ENCODE peak calls at places on chromosomes 7 and 10, in six cellular contexts. One of them, this sample, is unnamed.

GRCh38 chr7:1257221-1257620 is 24.5 kb downstream of the UNCX start:
- DNase-seq in K562: no peak
- DNase-seq in IMR-90: no peak
- DNase-seq in Calu3: no peak
- DNase-seq in esophagus squamous epithelium: no peak
- DNase-seq in endothelial cell: no peak
- DNase-seq in this sample: no peak

GRCh38 chr7:16136896-16137295 is 284.4 kb downstream of the CRPPA start:
- DNase-seq in endothelial cell: no peak
- DNase-seq in K562: no peak
- DNase-seq in esophagus squamous epithelium: no peak
- DNase-seq in IMR-90: no peak
- DNase-seq in Calu3: no peak
- DNase-seq in this sample: no peak

GRCh38 chr7:149209518-149210269 is 14.3 kb downstream of the ZNF282 start:
- DNase-seq in K562: peak
- DNase-seq in Calu3: peak
- DNase-seq in IMR-90: peak
- DNase-seq in endothelial cell: peak
- DNase-seq in esophagus squamous epithelium: no peak
- DNase-seq in this sample: peak

GRCh38 chr10:12699258-12699700 is 302.2 kb downstream of the CCDC3 start:
- DNase-seq in IMR-90: no peak
- DNase-seq in K562: no peak
- DNase-seq in esophagus squamous epithelium: no peak
- DNase-seq in Calu3: no peak
- DNase-seq in endothelial cell: no peak
- DNase-seq in this sample: no peak

GRCh38 chr7:716212-716611 is 10.3 kb upstream of the DNAAF5 start:
- DNase-seq in K562: no peak
- DNase-seq in esophagus squamous epithelium: no peak
- DNase-seq in endothelial cell: no peak
- DNase-seq in IMR-90: no peak
- DNase-seq in Calu3: no peak
- DNase-seq in this sample: no peak

GRCh38 chr10:124403548-124403947 is 15.2 kb downstream of the OAT start:
- DNase-seq in Calu3: no peak
- DNase-seq in IMR-90: peak
- DNase-seq in endothelial cell: peak
- DNase-seq in K562: peak
- DNase-seq in esophagus squamous epithelium: no peak
- DNase-seq in this sample: no peak

GRCh38 chr7:128219646-128220045 is 21.4 kb upstream of the LEP start:
- DNase-seq in Calu3: no peak
- DNase-seq in K562: no peak
- DNase-seq in esophagus squamous epithelium: no peak
- DNase-seq in IMR-90: no peak
- DNase-seq in endothelial cell: no peak
- DNase-seq in this sample: no peak

GRCh38 chr7:42135728-42136127 is 101.3 kb downstream of the GLI3 start:
- DNase-seq in Calu3: no peak
- DNase-seq in IMR-90: no peak
- DNase-seq in endothelial cell: no peak
- DNase-seq in K562: no peak
- DNase-seq in esophagus squamous epithelium: no peak
- DNase-seq in this sample: no peak

GRCh38 chr7:77759294-77759889 is 38.8 kb downstream of the TMEM60 start:
- DNase-seq in K562: peak
- DNase-seq in Calu3: peak
- DNase-seq in endothelial cell: peak
- DNase-seq in IMR-90: peak
- DNase-seq in esophagus squamous epithelium: no peak
- DNase-seq in this sample: no peak

GRCh38 chr10:100882681-100883321 is 30.0 kb upstream of the SLF2 start:
- DNase-seq in endothelial cell: no peak
- DNase-seq in esophagus squamous epithelium: no peak
- DNase-seq in IMR-90: peak
- DNase-seq in K562: no peak
- DNase-seq in Calu3: no peak
- DNase-seq in this sample: no peak

GRCh38 chr10:76577455-76577854 is 1060.2 kb downstream of the KCNMA1 start:
- DNase-seq in IMR-90: no peak
- DNase-seq in Calu3: no peak
- DNase-seq in endothelial cell: no peak
- DNase-seq in K562: no peak
- DNase-seq in esophagus squamous epithelium: no peak
- DNase-seq in this sample: no peak

GRCh38 chr7:147096629-147097028 is 980.0 kb downstream of the CNTNAP2 start:
- DNase-seq in endothelial cell: no peak
- DNase-seq in K562: no peak
- DNase-seq in Calu3: no peak
- DNase-seq in esophagus squamous epithelium: no peak
- DNase-seq in IMR-90: no peak
- DNase-seq in this sample: no peak

GRCh38 chr10:86286591-86287421 is 79.8 kb downstream of the GRID1 start:
- DNase-seq in Calu3: no peak
- DNase-seq in K562: no peak
- DNase-seq in IMR-90: no peak
- DNase-seq in esophagus squamous epithelium: no peak
- DNase-seq in endothelial cell: peak
- DNase-seq in this sample: no peak

GRCh38 chr7:100563809-100564400 is 9.8 kb downstream of the SAP25 start:
- DNase-seq in endothelial cell: peak
- DNase-seq in Calu3: peak
- DNase-seq in K562: peak
- DNase-seq in IMR-90: peak
- DNase-seq in esophagus squamous epithelium: no peak
- DNase-seq in this sample: peak

GRCh38 chr7:98797150-98797549 is 72.7 kb downstream of the TMEM130 start:
- DNase-seq in endothelial cell: no peak
- DNase-seq in Calu3: peak
- DNase-seq in K562: no peak
- DNase-seq in esophagus squamous epithelium: no peak
- DNase-seq in IMR-90: no peak
- DNase-seq in this sample: no peak

GRCh38 chr10:43955002-43955596 is 306.4 kb upstream of the ZNF32 start:
- DNase-seq in IMR-90: no peak
- DNase-seq in endothelial cell: no peak
- DNase-seq in esophagus squamous epithelium: no peak
- DNase-seq in Calu3: no peak
- DNase-seq in K562: no peak
- DNase-seq in this sample: no peak

GRCh38 chr7:87060288-87060537 is 759 bp upstream of the ELAPOR2 start:
- DNase-seq in K562: peak
- DNase-seq in IMR-90: no peak
- DNase-seq in esophagus squamous epithelium: no peak
- DNase-seq in endothelial cell: no peak
- DNase-seq in Calu3: no peak
- DNase-seq in this sample: no peak

GRCh38 chr10:133326745-133327650 is 9.7 kb downstream of the CALY start:
- DNase-seq in endothelial cell: no peak
- DNase-seq in esophagus squamous epithelium: no peak
- DNase-seq in IMR-90: peak
- DNase-seq in K562: no peak
- DNase-seq in Calu3: no peak
- DNase-seq in this sample: no peak

GRCh38 chr10:48551796-48552591 is 52.9 kb downstream of the ARHGAP22 start:
- DNase-seq in K562: peak
- DNase-seq in esophagus squamous epithelium: no peak
- DNase-seq in endothelial cell: peak
- DNase-seq in Calu3: peak
- DNase-seq in IMR-90: peak
- DNase-seq in this sample: peak

GRCh38 chr7:134845461-134845860 is 66.0 kb downstream of the CALD1 start:
- DNase-seq in esophagus squamous epithelium: no peak
- DNase-seq in K562: peak
- DNase-seq in Calu3: peak
- DNase-seq in endothelial cell: no peak
- DNase-seq in IMR-90: no peak
- DNase-seq in this sample: no peak

GRCh38 chr10:32056136-32057040 is at the start of gene KIF5B:
- DNase-seq in esophagus squamous epithelium: peak
- DNase-seq in K562: peak
- DNase-seq in Calu3: peak
- DNase-seq in endothelial cell: peak
- DNase-seq in IMR-90: peak
- DNase-seq in this sample: peak

GRCh38 chr7:33511735-33512134 is 382.4 kb downstream of the BBS9 start:
- DNase-seq in esophagus squamous epithelium: no peak
- DNase-seq in Calu3: no peak
- DNase-seq in endothelial cell: no peak
- DNase-seq in K562: no peak
- DNase-seq in IMR-90: no peak
- DNase-seq in this sample: no peak

GRCh38 chr10:48238826-48239520 is 35.5 kb downstream of the FRMPD2 start:
- DNase-seq in IMR-90: no peak
- DNase-seq in esophagus squamous epithelium: no peak
- DNase-seq in K562: no peak
- DNase-seq in endothelial cell: no peak
- DNase-seq in Calu3: no peak
- DNase-seq in this sample: no peak

GRCh38 chr10:80265740-80266512 is 23.5 kb downstream of the MAT1A start:
- DNase-seq in Calu3: no peak
- DNase-seq in IMR-90: no peak
- DNase-seq in esophagus squamous epithelium: no peak
- DNase-seq in K562: no peak
- DNase-seq in endothelial cell: no peak
- DNase-seq in this sample: no peak

GRCh38 chr10:80264081-80265056 is 25.1 kb downstream of the MAT1A start:
- DNase-seq in Calu3: no peak
- DNase-seq in IMR-90: no peak
- DNase-seq in endothelial cell: no peak
- DNase-seq in K562: no peak
- DNase-seq in esophagus squamous epithelium: no peak
- DNase-seq in this sample: no peak

GRCh38 chr10:80259405-80259871 is 30.0 kb downstream of the MAT1A start:
- DNase-seq in Calu3: no peak
- DNase-seq in IMR-90: no peak
- DNase-seq in esophagus squamous epithelium: no peak
- DNase-seq in endothelial cell: no peak
- DNase-seq in K562: peak
- DNase-seq in this sample: no peak

GRCh38 chr10:80261316-80262030 is 28.0 kb downstream of the MAT1A start:
- DNase-seq in Calu3: no peak
- DNase-seq in K562: peak
- DNase-seq in IMR-90: no peak
- DNase-seq in endothelial cell: no peak
- DNase-seq in esophagus squamous epithelium: no peak
- DNase-seq in this sample: no peak

GRCh38 chr10:80260295-80261243 is 28.9 kb downstream of the MAT1A start:
- DNase-seq in K562: peak
- DNase-seq in Calu3: peak
- DNase-seq in esophagus squamous epithelium: no peak
- DNase-seq in endothelial cell: peak
- DNase-seq in IMR-90: no peak
- DNase-seq in this sample: no peak
- TF ChIP-seq CTCF in K562: peak
- TF ChIP-seq CTCF in Calu3: peak
- TF ChIP-seq CTCF in esophagus squamous epithelium: peak
- TF ChIP-seq CTCF in endothelial cell: peak
- TF ChIP-seq CTCF in IMR-90: peak
- TF ChIP-seq CTCF in this sample: peak

DNA sequence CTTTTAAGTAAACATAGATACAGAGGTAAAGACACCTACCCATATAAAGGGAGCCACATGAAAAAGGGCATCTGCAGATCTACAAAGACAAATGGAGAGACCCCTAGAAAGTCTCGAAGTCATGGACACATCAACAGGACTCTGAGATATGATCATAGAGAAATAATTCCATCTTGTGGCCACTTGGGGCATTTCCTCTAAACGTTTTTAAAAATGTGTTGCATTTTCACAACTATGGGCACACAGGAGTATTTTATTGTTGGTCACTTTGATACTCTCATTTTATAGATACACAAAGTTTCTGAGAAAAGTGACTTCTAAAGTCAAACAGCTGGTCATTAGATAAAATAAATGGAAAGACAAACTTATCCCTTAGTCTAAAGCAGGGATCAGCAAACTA is 87.1 kb downstream of the CRTAC1 start:
- DNase-seq in Calu3: no peak
- DNase-seq in IMR-90: no peak
- DNase-seq in endothelial cell: no peak
- DNase-seq in K562: no peak
- DNase-seq in esophagus squamous epithelium: no peak
- DNase-seq in this sample: no peak
- TF ChIP-seq CTCF in Calu3: no peak
- TF ChIP-seq CTCF in IMR-90: no peak
- TF ChIP-seq CTCF in endothelial cell: peak
- TF ChIP-seq CTCF in K562: no peak
- TF ChIP-seq CTCF in esophagus squamous epithelium: no peak
- TF ChIP-seq CTCF in this sample: no peak

DNA sequence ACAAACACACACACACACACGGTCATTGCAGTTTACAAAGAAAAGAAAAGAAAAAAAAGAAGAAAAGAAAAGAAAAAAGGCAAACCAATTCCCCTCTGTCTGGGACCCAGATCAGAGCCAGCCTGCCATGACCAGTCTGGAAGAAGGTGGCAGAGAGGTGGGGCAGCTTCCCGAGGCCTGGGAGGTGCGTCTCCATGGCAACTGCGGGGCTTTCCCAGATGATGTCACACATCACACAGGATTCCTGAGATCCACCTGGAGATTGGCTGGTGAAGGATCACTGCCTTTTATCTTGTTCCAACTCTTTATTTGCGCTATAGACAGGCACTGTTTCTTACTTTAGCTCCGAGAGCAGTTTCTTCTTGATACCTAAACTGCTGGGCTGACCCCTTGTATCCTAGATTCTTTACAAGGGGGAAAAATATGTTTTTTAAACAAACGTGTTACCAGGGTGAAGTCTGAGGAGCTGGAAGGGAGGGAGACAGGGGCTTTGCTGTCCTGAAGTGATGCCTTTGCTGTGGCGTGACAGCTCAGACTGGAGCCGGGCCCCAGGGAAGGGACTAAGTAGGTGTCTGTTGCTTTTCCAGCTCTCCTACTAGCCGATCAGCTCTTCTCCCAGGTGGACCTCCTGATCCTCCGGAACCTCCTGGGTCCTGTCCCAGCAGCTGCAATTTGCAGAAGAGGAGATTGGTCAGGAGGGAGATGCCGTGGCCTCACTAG is 298.5 kb downstream of the KLF6 start:
- DNase-seq in IMR-90: peak
- DNase-seq in endothelial cell: peak
- DNase-seq in esophagus squamous epithelium: no peak
- DNase-seq in Calu3: peak
- DNase-seq in K562: no peak
- DNase-seq in this sample: no peak
- TF ChIP-seq CTCF in IMR-90: no peak
- TF ChIP-seq CTCF in endothelial cell: no peak
- TF ChIP-seq CTCF in esophagus squamous epithelium: peak
- TF ChIP-seq CTCF in Calu3: no peak
- TF ChIP-seq CTCF in K562: no peak
- TF ChIP-seq CTCF in this sample: no peak

DNA sequence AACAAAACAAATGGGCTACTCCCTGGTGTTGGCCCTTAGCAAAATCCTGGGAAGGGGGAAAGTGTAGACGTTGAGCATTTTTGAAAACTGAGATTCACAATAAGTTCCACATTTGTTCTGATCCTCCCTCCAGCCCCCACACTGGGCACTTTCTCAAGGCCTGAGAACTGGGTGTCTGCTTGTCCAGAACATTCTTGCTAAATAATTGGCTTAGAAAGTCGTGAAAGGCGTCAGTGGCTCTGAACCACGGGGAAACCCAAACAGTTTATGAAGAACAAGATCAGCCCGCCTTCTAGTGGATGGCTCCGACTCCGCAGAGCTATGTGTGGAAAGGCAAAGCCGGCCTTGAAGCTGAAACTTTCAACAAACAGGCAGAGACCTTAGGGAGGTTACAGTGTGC is 370.1 kb downstream of the PRPF18 start:
- DNase-seq in Calu3: no peak
- DNase-seq in IMR-90: peak
- DNase-seq in endothelial cell: no peak
- DNase-seq in K562: no peak
- DNase-seq in esophagus squamous epithelium: no peak
- DNase-seq in this sample: no peak
- TF ChIP-seq CTCF in Calu3: no peak
- TF ChIP-seq CTCF in IMR-90: peak
- TF ChIP-seq CTCF in endothelial cell: no peak
- TF ChIP-seq CTCF in K562: no peak
- TF ChIP-seq CTCF in esophagus squamous epithelium: peak
- TF ChIP-seq CTCF in this sample: no peak